ENCODE peak calls at places on chromosomes 7 and 10, in five cellular contexts. One of them, this sample, is unnamed.

GRCh38 chr10:73956476-73957338 is 41.2 kb upstream of the VCL start:
- DNase-seq in Calu3: peak
- DNase-seq in heart left ventricle: no peak
- DNase-seq in IMR-90: peak
- DNase-seq in PC-9: peak
- DNase-seq in this sample: no peak

GRCh38 chr7:47104206-47104549 is 477.7 kb downstream of the TNS3 start:
- DNase-seq in IMR-90: no peak
- DNase-seq in Calu3: no peak
- DNase-seq in heart left ventricle: no peak
- DNase-seq in PC-9: no peak
- DNase-seq in this sample: no peak

GRCh38 chr7:140512317-140513000 is 33.2 kb upstream of the MKRN1 start:
- DNase-seq in PC-9: peak
- DNase-seq in Calu3: peak
- DNase-seq in IMR-90: no peak
- DNase-seq in heart left ventricle: peak
- DNase-seq in this sample: no peak

GRCh38 chr10:84126785-84127167 is 12.5 kb upstream of the GHITM start:
- DNase-seq in Calu3: no peak
- DNase-seq in PC-9: no peak
- DNase-seq in heart left ventricle: no peak
- DNase-seq in IMR-90: no peak
- DNase-seq in this sample: no peak

GRCh38 chr7:12826079-12826478 is 138.6 kb downstream of the ARL4A start:
- DNase-seq in heart left ventricle: no peak
- DNase-seq in Calu3: no peak
- DNase-seq in IMR-90: no peak
- DNase-seq in PC-9: no peak
- DNase-seq in this sample: no peak

GRCh38 chr10:30127120-30127541 is 67.7 kb upstream of the JCAD start:
- DNase-seq in heart left ventricle: no peak
- DNase-seq in IMR-90: no peak
- DNase-seq in Calu3: no peak
- DNase-seq in PC-9: no peak
- DNase-seq in this sample: no peak

GRCh38 chr10:97022616-97023015 is 163.1 kb downstream of the SLIT1 start:
- DNase-seq in PC-9: no peak
- DNase-seq in Calu3: no peak
- DNase-seq in heart left ventricle: no peak
- DNase-seq in IMR-90: no peak
- DNase-seq in this sample: no peak

GRCh38 chr7:77979219-77979618 is 180.6 kb downstream of the PHTF2 start:
- DNase-seq in PC-9: no peak
- DNase-seq in heart left ventricle: no peak
- DNase-seq in Calu3: no peak
- DNase-seq in IMR-90: peak
- DNase-seq in this sample: no peak

GRCh38 chr10:43966571-43966965 is 317.9 kb upstream of the ZNF32 start:
- DNase-seq in Calu3: no peak
- DNase-seq in PC-9: no peak
- DNase-seq in heart left ventricle: no peak
- DNase-seq in IMR-90: no peak
- DNase-seq in this sample: no peak

GRCh38 chr10:112227331-112227961 is 43.9 kb upstream of the GPAM start:
- DNase-seq in IMR-90: no peak
- DNase-seq in PC-9: no peak
- DNase-seq in Calu3: peak
- DNase-seq in heart left ventricle: no peak
- DNase-seq in this sample: no peak

GRCh38 chr10:130935051-130935450 is 376.5 kb downstream of the TCERG1L start:
- DNase-seq in Calu3: no peak
- DNase-seq in heart left ventricle: no peak
- DNase-seq in IMR-90: no peak
- DNase-seq in PC-9: no peak
- DNase-seq in this sample: no peak

GRCh38 chr10:69061305-69062161 is 26.4 kb upstream of the SRGN start:
- DNase-seq in PC-9: peak
- DNase-seq in IMR-90: peak
- DNase-seq in Calu3: peak
- DNase-seq in heart left ventricle: peak
- DNase-seq in this sample: peak

GRCh38 chr10:62047960-62048383 is 146.5 kb downstream of the ARID5B start:
- DNase-seq in heart left ventricle: no peak
- DNase-seq in PC-9: no peak
- DNase-seq in IMR-90: no peak
- DNase-seq in Calu3: no peak
- DNase-seq in this sample: no peak

GRCh38 chr7:88664630-88665233 is 94.8 kb upstream of the ZNF804B start:
- DNase-seq in heart left ventricle: no peak
- DNase-seq in PC-9: peak
- DNase-seq in Calu3: peak
- DNase-seq in IMR-90: no peak
- DNase-seq in this sample: no peak

GRCh38 chr7:131284702-131285419 is 42.8 kb upstream of the MKLN1 start:
- DNase-seq in IMR-90: no peak
- DNase-seq in heart left ventricle: peak
- DNase-seq in Calu3: no peak
- DNase-seq in PC-9: peak
- DNase-seq in this sample: no peak

GRCh38 chr10:22365233-22365632 is 19.9 kb downstream of the SPAG6 start:
- DNase-seq in Calu3: no peak
- DNase-seq in PC-9: no peak
- DNase-seq in IMR-90: no peak
- DNase-seq in heart left ventricle: no peak
- DNase-seq in this sample: no peak

GRCh38 chr7:6705959-6706665 is 635 bp downstream of the ZNF12 start:
- DNase-seq in Calu3: peak
- DNase-seq in PC-9: peak
- DNase-seq in IMR-90: peak
- DNase-seq in heart left ventricle: peak
- DNase-seq in this sample: no peak

GRCh38 chr7:95847061-95847460 is 74.7 kb downstream of the DYNC1I1 start:
- DNase-seq in PC-9: no peak
- DNase-seq in heart left ventricle: no peak
- DNase-seq in IMR-90: no peak
- DNase-seq in Calu3: no peak
- DNase-seq in this sample: no peak

GRCh38 chr10:24428410-24428782 is 219.5 kb downstream of the KIAA1217 start:
- DNase-seq in heart left ventricle: no peak
- DNase-seq in PC-9: no peak
- DNase-seq in IMR-90: peak
- DNase-seq in Calu3: peak
- DNase-seq in this sample: no peak

GRCh38 chr10:117980216-117980615 is 66.5 kb downstream of the RAB11FIP2 start:
- DNase-seq in heart left ventricle: no peak
- DNase-seq in Calu3: no peak
- DNase-seq in PC-9: no peak
- DNase-seq in IMR-90: peak
- DNase-seq in this sample: peak

GRCh38 chr7:145643981-145644380 is 472.6 kb upstream of the CNTNAP2 start:
- DNase-seq in heart left ventricle: no peak
- DNase-seq in PC-9: peak
- DNase-seq in Calu3: no peak
- DNase-seq in IMR-90: no peak
- DNase-seq in this sample: no peak

GRCh38 chr10:117365612-117366011 is 9.6 kb downstream of the PDZD8 start:
- DNase-seq in IMR-90: no peak
- DNase-seq in Calu3: peak
- DNase-seq in PC-9: no peak
- DNase-seq in heart left ventricle: no peak
- DNase-seq in this sample: peak

DNA sequence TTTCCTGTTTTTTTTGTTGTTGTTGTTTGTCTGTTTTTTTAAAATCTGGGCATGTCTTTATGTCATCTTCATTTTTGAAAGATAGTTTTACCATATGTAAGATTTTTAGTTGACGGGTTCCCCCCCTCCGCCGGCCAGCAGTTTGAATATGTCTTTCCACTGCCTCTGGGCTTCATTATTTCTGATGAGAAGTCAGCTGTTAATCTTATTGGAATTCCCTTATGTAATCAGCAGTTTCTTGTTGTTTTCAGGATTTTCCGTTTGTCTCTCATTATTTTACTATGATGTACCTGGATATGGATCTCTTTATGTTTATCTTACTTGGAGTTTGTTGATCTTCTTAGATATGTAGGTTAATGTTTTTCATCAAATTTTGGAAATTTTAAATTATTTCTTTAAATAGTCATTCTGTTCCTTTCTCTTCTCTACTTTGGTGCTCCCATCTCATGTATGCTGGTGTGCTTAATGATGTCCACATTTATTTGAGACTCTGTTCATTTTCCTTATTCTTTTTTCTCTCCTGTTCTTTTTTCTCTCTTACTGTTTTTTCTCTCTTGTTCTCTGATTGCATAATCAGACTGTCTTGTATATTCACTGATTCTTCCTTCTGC is 9.7 kb downstream of the EXOC6 start:
- DNase-seq in PC-9: no peak
- DNase-seq in IMR-90: no peak
- DNase-seq in Calu3: no peak
- DNase-seq in heart left ventricle: no peak
- DNase-seq in this sample: no peak
- TF ChIP-seq CTCF in PC-9: no peak
- TF ChIP-seq CTCF in IMR-90: no peak
- TF ChIP-seq CTCF in Calu3: no peak
- TF ChIP-seq CTCF in heart left ventricle: no peak
- TF ChIP-seq CTCF in this sample: no peak

GRCh38 chr7:158087196-158087595 is 500.4 kb downstream of the PTPRN2 start:
- DNase-seq in heart left ventricle: no peak
- DNase-seq in PC-9: no peak
- DNase-seq in Calu3: no peak
- DNase-seq in IMR-90: no peak
- DNase-seq in this sample: no peak
- TF ChIP-seq CTCF in heart left ventricle: no peak
- TF ChIP-seq CTCF in PC-9: no peak
- TF ChIP-seq CTCF in Calu3: no peak
- TF ChIP-seq CTCF in IMR-90: no peak
- TF ChIP-seq CTCF in this sample: no peak

DNA sequence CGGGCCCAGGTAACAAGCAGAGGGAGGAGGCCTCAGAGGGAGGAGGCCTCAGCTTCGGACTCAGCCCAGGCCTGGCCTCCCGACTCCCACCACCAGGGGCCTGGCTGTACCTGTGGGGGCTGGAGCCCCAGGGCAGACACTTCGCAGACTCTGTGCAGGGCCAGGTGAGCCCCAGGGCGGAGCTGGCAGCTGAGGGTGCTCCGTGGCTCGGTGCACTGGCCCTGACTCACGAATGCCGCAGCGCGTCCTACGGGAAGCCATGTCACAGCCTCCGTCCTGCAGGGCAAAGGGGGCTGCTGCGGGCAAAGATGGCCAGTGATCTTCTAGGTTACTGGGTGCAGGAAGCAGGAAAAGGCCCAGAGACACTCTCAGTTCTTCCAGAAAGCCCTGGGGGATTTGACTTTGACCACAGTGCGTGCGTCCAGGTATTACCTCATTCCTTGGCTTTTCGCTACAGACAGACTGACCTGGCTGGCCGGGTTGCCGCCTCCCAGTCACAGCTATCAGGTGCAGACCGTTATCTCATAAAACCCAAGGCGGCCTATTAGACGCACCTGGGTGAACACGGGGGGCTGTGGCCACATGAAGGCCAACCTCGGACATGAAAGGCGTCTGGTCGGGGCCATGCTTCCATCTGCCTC is 80.1 kb downstream of the FOXL3 start:
- DNase-seq in IMR-90: no peak
- DNase-seq in PC-9: no peak
- DNase-seq in heart left ventricle: peak
- DNase-seq in Calu3: peak
- DNase-seq in this sample: no peak
- TF ChIP-seq CTCF in IMR-90: no peak
- TF ChIP-seq CTCF in PC-9: no peak
- TF ChIP-seq CTCF in heart left ventricle: no peak
- TF ChIP-seq CTCF in Calu3: peak
- TF ChIP-seq CTCF in this sample: no peak

DNA sequence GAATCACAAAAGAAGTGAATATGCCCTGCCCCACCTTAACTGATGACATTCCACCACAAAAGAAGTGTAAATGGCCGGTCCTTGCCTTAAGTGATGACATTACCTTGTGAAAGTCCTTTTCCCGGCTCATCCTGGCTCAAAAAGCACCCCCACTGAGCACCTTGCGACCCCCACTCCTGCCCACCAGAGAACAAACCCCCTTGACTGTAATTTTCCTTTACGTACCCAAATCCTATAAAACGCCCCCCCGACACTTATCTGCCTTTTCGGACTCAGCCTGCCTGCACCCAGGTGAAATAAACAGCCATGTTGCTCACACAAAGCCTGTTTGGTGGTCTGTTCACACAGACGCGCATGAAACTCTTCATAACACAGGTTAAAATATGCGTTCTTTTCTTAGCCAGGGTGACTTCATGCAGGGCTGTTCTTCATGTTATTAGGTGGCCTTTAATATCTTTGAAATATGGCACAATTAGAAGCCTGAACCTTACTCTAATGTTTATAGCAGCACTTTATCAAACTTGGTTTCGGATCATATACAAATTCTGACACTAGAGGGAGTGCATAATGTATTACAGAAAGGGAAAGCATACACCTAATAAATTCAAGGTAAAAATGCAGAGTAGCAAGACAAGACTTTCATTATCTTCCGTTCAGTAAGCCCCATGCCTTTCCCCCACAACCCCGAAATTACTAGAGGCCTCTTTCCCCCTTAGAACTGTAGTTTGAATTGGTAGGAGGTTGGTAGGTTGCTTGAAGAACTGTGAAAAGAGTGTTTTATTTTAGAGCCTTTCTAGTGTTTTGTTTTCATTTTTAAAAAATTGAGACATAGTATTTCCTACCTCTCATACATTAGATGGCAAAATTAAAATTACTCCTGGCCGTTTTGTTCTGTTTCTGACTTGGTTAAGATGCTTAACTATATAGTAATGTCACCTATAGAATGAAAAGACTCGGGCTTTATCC is 117.9 kb downstream of the NPY start:
- DNase-seq in Calu3: no peak
- DNase-seq in PC-9: no peak
- DNase-seq in IMR-90: peak
- DNase-seq in heart left ventricle: no peak
- DNase-seq in this sample: peak
- TF ChIP-seq CTCF in Calu3: peak
- TF ChIP-seq CTCF in PC-9: peak
- TF ChIP-seq CTCF in IMR-90: peak
- TF ChIP-seq CTCF in heart left ventricle: no peak
- TF ChIP-seq CTCF in this sample: peak

DNA sequence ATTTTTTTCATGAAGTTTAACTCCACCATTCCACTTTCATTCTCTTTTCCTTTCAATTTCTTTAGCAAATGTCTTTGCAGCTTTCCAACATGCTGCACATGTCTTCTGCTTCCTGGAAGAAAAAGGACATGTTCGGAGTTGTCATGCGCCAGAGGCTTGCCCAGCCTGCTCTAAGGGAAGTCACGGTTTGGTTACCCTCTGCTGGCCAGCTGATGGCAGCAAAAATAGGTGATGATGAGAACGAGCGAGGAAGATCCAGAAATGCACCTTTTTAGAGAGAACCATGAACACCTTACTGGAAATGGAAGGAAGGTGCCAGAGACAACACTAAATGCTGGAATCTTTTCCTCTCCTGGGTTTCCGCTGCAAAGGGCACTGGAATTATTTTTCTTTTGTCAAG is 4.9 kb upstream of the ZSCAN21 start:
- DNase-seq in heart left ventricle: no peak
- DNase-seq in IMR-90: no peak
- DNase-seq in PC-9: no peak
- DNase-seq in Calu3: no peak
- DNase-seq in this sample: no peak
- TF ChIP-seq CTCF in heart left ventricle: no peak
- TF ChIP-seq CTCF in IMR-90: no peak
- TF ChIP-seq CTCF in PC-9: no peak
- TF ChIP-seq CTCF in Calu3: no peak
- TF ChIP-seq CTCF in this sample: peak

This sample was measured in Panc1.